ENCODE peak calls at places on chromosomes 7 and 10, in nine cellular contexts. U, J, E, K, O, Q, H, T and V are unnamed samples.

GRCh38 chr10:81981724-81982123 is 106.7 kb downstream of the NRG3 start:
- DNase-seq in H (no peak), J (no peak), Q (no peak), T (no peak), E (peak; percentile 68), O (no peak), U (no peak), K (no peak), V (no peak)

GRCh38 chr7:6260291-6261183 is 11.9 kb downstream of the CYTH3 start:
- DNase-seq in O (no peak), J (no peak), T (no peak), E (no peak), H (no peak), K (no peak), U (no peak), Q (no peak), V (no peak)

GRCh38 chr10:102375867-102376266 is 19.6 kb upstream of the NFKB2 start:
- DNase-seq in E (no peak), K (no peak), Q (no peak), T (no peak), U (no peak), O (no peak), J (no peak), H (no peak), V (no peak)

GRCh38 chr10:87700031-87700796 is 40.5 kb downstream of the PAPSS2 start:
- DNase-seq in E (no peak), U (no peak), K (no peak), T (peak; percentile 60), O (no peak), J (peak; percentile 51), H (no peak), Q (no peak), V (no peak)

GRCh38 chr10:129609551-129609950 is 142.5 kb downstream of the MGMT start:
- DNase-seq in O (no peak), J (no peak), H (no peak), T (no peak), E (no peak), Q (no peak), U (no peak), K (no peak), V (no peak)

GRCh38 chr10:102461187-102462054 is 10.1 kb upstream of the C10orf95 start:
- DNase-seq in E (peak; percentile 78), O (peak; percentile 98), J (peak; percentile 99), H (peak; percentile 82), T (peak; percentile 92), K (peak; percentile 89), U (peak; percentile 92), Q (peak; percentile 98), V (peak; percentile 93)

GRCh38 chr7:26091933-26092332 is 60.1 kb upstream of the NFE2L3 start:
- DNase-seq in K (no peak), Q (no peak), O (peak; percentile 62), U (no peak), H (no peak), J (peak; percentile 36), T (peak; percentile 65), E (no peak), V (no peak)

GRCh38 chr10:88152720-88153119 is 289.3 kb downstream of the PTEN start:
- DNase-seq in Q (no peak), U (no peak), O (no peak), J (peak; percentile 90), E (peak; percentile 89), K (no peak), T (no peak), H (no peak), V (no peak)

GRCh38 chr7:13949450-13949849 is 40.0 kb downstream of the ETV1 start:
- DNase-seq in Q (no peak), U (no peak), T (no peak), O (no peak), K (no peak), H (no peak), E (no peak), J (no peak), V (no peak)

GRCh38 chr10:14302035-14302434 is 28.7 kb downstream of the FRMD4A start:
- DNase-seq in O (peak; percentile 68), K (no peak), T (peak; percentile 6), H (no peak), U (no peak), J (peak; percentile 24), Q (no peak), E (peak; percentile 26), V (no peak)

GRCh38 chr7:2834748-2835441 is 9.2 kb downstream of the GNA12 start:
- DNase-seq in U (no peak), T (peak; percentile 10), H (no peak), K (no peak), E (no peak), O (no peak), Q (no peak), J (peak; percentile 38), V (no peak)

GRCh38 chr10:131091682-131092081 is 219.8 kb downstream of the TCERG1L start:
- DNase-seq in J (no peak), U (no peak), T (no peak), K (no peak), O (no peak), Q (no peak), E (no peak), H (no peak), V (no peak)

GRCh38 chr7:98879198-98879988 is 1.1 kb downstream of the TRRAP start:
- DNase-seq in T (peak; percentile 59), O (peak; percentile 51), U (no peak), Q (peak; percentile 50), H (no peak), K (peak; percentile 56), E (no peak), J (no peak), V (peak; percentile 34)

GRCh38 chr10:88165849-88166271 is 302.4 kb downstream of the PTEN start:
- DNase-seq in H (no peak), O (no peak), Q (no peak), U (no peak), J (no peak), E (no peak), T (no peak), K (no peak), V (no peak)

GRCh38 chr10:7756360-7756992 is 31.3 kb downstream of the KIN start:
- DNase-seq in E (peak; percentile 52), O (peak; percentile 53), Q (peak; percentile 26), T (peak; percentile 25), J (no peak), K (no peak), H (no peak), U (no peak), V (no peak)

GRCh38 chr10:70715853-70716795 is 43.8 kb downstream of the ADAMTS14 start:
- DNase-seq in H (no peak), O (peak; percentile 34), Q (no peak), E (peak; percentile 17), U (no peak), K (no peak), J (peak; percentile 47), T (peak; percentile 69), V (peak; percentile 24)

GRCh38 chr7:116052006-116052405 is 21.4 kb upstream of the TFEC start:
- DNase-seq in O (no peak), U (no peak), H (no peak), T (no peak), K (no peak), E (no peak), J (no peak), Q (no peak), V (no peak)

GRCh38 chr7:50153141-50153540 is 60.1 kb upstream of the ZPBP start:
- DNase-seq in T (no peak), J (no peak), O (no peak), E (no peak), K (no peak), Q (no peak), U (no peak), H (no peak), V (no peak)

GRCh38 chr10:102596506-102596971 is 47.7 kb upstream of the TRIM8 start:
- DNase-seq in J (peak; percentile 84), U (peak; percentile 32), H (no peak), T (peak; percentile 68), E (peak; percentile 74), K (no peak), O (peak; percentile 88), Q (peak; percentile 48), V (no peak)

GRCh38 chr10:112278871-112279270 is 4.3 kb upstream of the TECTB start:
- DNase-seq in T (no peak), O (peak; percentile 28), E (no peak), H (no peak), J (no peak), Q (no peak), U (no peak), K (no peak), V (no peak)

GRCh38 chr7:101857358-101857794 is 40.0 kb downstream of the CUX1 start:
- DNase-seq in Q (no peak), H (no peak), E (no peak), J (no peak), T (no peak), U (no peak), O (no peak), K (no peak), V (no peak)

GRCh38 chr10:121481222-121481621 is 117.0 kb downstream of the FGFR2 start:
- DNase-seq in J (no peak), U (no peak), T (no peak), Q (no peak), E (no peak), O (no peak), K (no peak), H (no peak), V (no peak)

GRCh38 chr10:110354322-110354766 is 49.6 kb upstream of the SMNDC1 start:
- DNase-seq in Q (peak; percentile 70), H (peak; percentile 64), U (peak; percentile 74), J (no peak), K (peak; percentile 49), E (peak; percentile 86), T (peak; percentile 84), O (peak; percentile 92), V (peak; percentile 85)
- H3K27ac ChIP-seq in Q (no peak overlapping the region), H (no peak overlapping the region), U (no peak overlapping the region), J (peak overlapping the region; percentile 83), K (no peak overlapping the region), E (peak overlapping the region; percentile 34), T (peak overlapping the region; percentile 95), O (no peak overlapping the region), V (no peak overlapping the region)

GRCh38 chr10:34781709-34782108 is 33.4 kb downstream of the PARD3 start:
- DNase-seq in H (no peak), O (no peak), T (no peak), E (no peak), J (no peak), U (no peak), K (no peak), Q (no peak), V (no peak)
- H3K27ac ChIP-seq in H (no peak overlapping the region), O (peak overlapping the region; percentile 47), T (no peak overlapping the region), E (no peak overlapping the region), J (no peak overlapping the region), U (peak overlapping the region; percentile 58), K (no peak overlapping the region), Q (peak overlapping the region; percentile 42), V (peak overlapping the region; percentile 50)

GRCh38 chr7:30750010-30750409 is 1.9 kb upstream of the INMT start:
- DNase-seq in O (no peak), U (no peak), J (no peak), Q (no peak), H (no peak), T (no peak), K (no peak), E (no peak), V (no peak)
- H3K27ac ChIP-seq in O (no peak overlapping the region), U (peak overlapping the region; percentile 83), J (no peak overlapping the region), Q (no peak overlapping the region), H (peak overlapping the region; percentile 88), T (no peak overlapping the region), K (no peak overlapping the region), E (no peak overlapping the region), V (peak overlapping the region; percentile 86)

GRCh38 chr10:4099202-4099601 is 314.2 kb upstream of the KLF6 start:
- DNase-seq in T (peak; percentile 1), E (no peak), H (no peak), Q (no peak), U (no peak), K (no peak), O (no peak), J (no peak), V (no peak)
- H3K27ac ChIP-seq in T (no peak overlapping the region), E (no peak overlapping the region), H (no peak overlapping the region), Q (no peak overlapping the region), U (no peak overlapping the region), K (no peak overlapping the region), O (no peak overlapping the region), J (no peak overlapping the region), V (no peak overlapping the region)